ENCODE peak calls at places on chromosomes 6 and 20, in four cellular contexts. I is endodermal cell, S is sigmoid colon, T is neural progenitor cell. B is an unnamed sample.

GRCh38 chr20:5703542-5704215 is 46.5 kb upstream of the SHLD1 start:
- DNase-seq in S (no peak), I (no peak), T (no peak), B (no peak)

GRCh38 chr20:59022754-59023153 is 3.5 kb downstream of the TUBB1 start:
- DNase-seq in S (no peak), I (no peak), T (no peak), B (no peak)

GRCh38 chr20:51345601-51346101 is 196.9 kb downstream of the NFATC2 start:
- DNase-seq in T (no peak), S (peak; percentile 58), I (no peak), B (no peak)

GRCh38 chr6:9494864-9495263 is 920.0 kb downstream of the TFAP2A start:
- DNase-seq in T (no peak), S (no peak), I (no peak), B (no peak)

GRCh38 chr20:38201356-38201755 is 36.3 kb upstream of the TGM2 start:
- DNase-seq in I (peak; percentile 36), T (no peak), S (peak; percentile 57), B (peak; percentile 76)

GRCh38 chr6:122399055-122399347 is 451 bp upstream of the HSF2 start:
- DNase-seq in I (no peak), S (no peak), T (no peak), B (no peak)

GRCh38 chr6:74115674-74116073 is 419.7 kb downstream of the CD109 start:
- DNase-seq in I (peak; percentile 53), S (no peak), T (no peak), B (no peak)

GRCh38 chr20:46253391-46253790 is 54.9 kb downstream of the CDH22 start:
- DNase-seq in I (peak; percentile 83), S (no peak), T (peak; percentile 64), B (no peak)

GRCh38 chr6:145034664-145035063 is 700.7 kb downstream of the EPM2A start:
- DNase-seq in S (no peak), I (no peak), T (no peak), B (no peak)

GRCh38 chr20:44031822-44032582 is 117.3 kb downstream of the TOX2 start:
- DNase-seq in I (peak; percentile 87), T (no peak), S (peak; percentile 36), B (no peak)

GRCh38 chr6:158057213-158057987 is 75.7 kb downstream of the SYNJ2 start:
- DNase-seq in S (peak; percentile 59), I (no peak), T (no peak), B (no peak)

GRCh38 chr20:55880361-55880760 is 125.0 kb downstream of the CBLN4 start:
- DNase-seq in I (no peak), T (no peak), S (no peak), B (no peak)

GRCh38 chr6:141513830-141514229 is 618.9 kb upstream of the GJE1 start:
- DNase-seq in T (no peak), S (no peak), I (no peak), B (no peak)

GRCh38 chr20:17966432-17967312 is 1.9 kb downstream of the SNX5 start:
- DNase-seq in S (no peak), T (no peak), I (no peak), B (no peak)

GRCh38 chr6:1509241-1509640 is 100.5 kb upstream of the FOXC1 start:
- DNase-seq in T (no peak), S (no peak), I (no peak), B (no peak)

GRCh38 chr6:10421508-10422281 is 6.8 kb upstream of the TFAP2A start:
- DNase-seq in T (no peak), I (peak; percentile 64), S (no peak), B (no peak)

GRCh38 chr6:65123516-65123915 is 583.5 kb downstream of the EYS start:
- DNase-seq in I (no peak), T (no peak), S (no peak), B (no peak)

DNA sequence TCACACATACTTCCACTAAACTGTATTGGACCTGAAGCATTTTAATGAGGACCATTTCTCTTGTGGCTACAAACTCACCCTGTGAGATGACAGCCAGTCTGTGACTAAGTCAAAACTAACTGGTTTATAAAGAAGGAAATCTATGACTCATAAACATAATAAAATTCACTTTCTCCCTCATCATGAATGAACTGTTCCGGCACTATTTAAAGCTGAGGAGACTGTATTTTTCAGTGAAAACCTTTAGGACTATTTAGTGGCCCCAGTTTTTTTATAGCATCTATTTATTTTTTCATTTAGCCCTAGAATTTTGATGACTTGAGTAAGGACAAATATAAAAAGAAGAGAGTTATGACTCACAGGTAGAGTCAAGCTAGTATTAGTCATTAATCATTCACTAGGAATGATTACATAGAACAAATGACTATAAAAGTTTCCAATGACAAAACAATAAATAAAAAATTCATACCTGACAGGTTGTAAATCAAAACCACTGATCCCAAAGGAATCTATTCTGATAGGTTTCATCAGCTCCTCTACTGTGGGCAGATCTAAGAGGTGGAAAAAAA is 34.2 kb downstream of the CEP162 start:
- DNase-seq in S (no peak), I (no peak), T (no peak), B (no peak)
- H3K27ac ChIP-seq in S (no peak overlapping the region), I (no peak overlapping the region), T (no peak overlapping the region), B (no peak overlapping the region)

DNA sequence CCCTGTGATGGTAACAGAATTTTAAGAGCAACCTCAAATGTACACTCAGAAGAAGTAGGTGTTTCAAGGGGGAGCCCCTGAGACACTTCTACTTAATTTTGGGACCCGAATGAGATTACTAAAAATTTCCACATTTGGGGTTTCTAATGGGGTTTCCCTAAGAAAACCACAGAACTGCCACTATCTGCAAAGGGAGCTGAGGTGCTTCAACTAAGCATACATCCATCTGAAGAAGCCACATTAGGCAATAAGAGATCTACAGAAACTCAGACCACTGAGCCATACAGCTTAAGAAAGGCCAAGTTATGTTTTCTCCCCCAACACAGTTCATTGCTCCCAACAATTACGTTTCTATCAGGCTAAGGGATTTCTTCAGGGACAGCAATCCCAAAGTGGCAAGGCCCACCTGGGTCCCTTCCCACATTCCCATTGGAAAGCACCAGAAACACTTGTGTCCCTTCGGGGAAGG is 5.2 kb downstream of the BCL2L1 start:
- DNase-seq in T (no peak), S (no peak), I (no peak), B (no peak)
- H3K4me3 ChIP-seq in T (no peak overlapping the region), S (no peak overlapping the region), I (no peak overlapping the region), B (peak overlapping the region; percentile 84)

DNA sequence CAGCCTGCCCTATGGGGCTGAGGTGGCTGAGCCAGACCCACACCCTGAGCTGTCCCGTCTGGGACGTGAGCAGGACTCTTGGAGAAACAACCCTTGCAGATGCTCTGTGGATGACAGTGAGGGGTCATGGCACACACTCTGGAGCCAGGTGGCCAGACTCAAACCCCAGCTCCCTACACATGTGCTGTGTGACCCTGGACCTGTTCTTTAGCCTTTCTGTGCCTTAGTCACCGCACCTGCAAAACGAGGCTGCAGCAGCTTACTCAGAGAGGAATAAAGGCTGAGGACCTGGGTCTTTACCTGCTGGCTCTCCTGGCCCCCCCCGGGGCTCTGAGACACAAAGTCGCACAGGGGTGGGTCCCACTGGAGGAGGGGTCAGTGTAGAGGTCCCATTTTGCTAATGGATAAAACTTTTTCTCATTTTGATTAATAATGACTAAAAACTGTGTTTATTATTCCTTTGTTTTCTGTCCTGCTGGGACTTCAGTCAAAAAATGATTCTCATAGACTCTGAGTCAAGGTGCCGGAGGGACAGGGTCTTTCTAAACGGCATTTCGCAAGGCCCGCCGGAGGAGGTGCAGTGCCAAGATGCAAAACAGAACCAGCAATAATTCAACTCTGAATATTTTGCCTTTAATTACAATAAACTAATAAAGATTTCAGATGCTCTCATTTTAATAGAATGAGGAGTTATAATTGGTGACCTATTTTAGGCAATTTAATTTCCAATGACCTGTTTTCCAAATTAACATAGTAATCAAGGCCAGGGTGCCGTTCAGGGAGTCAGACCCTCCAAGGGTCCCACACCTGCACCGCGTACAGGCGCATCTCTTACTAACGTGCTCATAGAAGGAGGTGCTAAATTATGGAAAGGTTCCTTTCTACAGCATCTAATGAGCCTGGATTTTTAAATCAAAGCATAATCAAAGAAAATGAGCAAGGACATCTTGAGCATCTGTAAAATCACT is 62.4 kb downstream of the YTHDF1 start:
- DNase-seq in I (no peak), T (no peak), S (no peak), B (no peak)
- H3K4me1 ChIP-seq in I (no peaks in the 10 kb centered on the region), T (no peaks in the 10 kb centered on the region), S (no peaks in the 10 kb centered on the region), B (no peaks in the 10 kb centered on the region)

GRCh38 chr6:113971786-113972185 is 838 bp upstream of the HDAC2 start:
- DNase-seq in S (no peak), T (no peak), I (no peak), B (no peak)
- H3K27ac ChIP-seq in S (peak overlapping the region; percentile 98), T (no peak overlapping the region), I (no peak overlapping the region), B (peak overlapping the region; percentile 93)

GRCh38 chr6:32089082-32089828 is 19.9 kb downstream of the TNXB start:
- DNase-seq in I (no peak), T (no peak), S (peak; percentile 57), B (peak; percentile 60)

GRCh38 chr6:32086661-32087573 is 22.2 kb downstream of the TNXB start:
- DNase-seq in T (no peak), I (no peak), S (no peak), B (no peak)

GRCh38 chr6:32088487-32089049 is 20.6 kb downstream of the TNXB start:
- DNase-seq in T (no peak), I (no peak), S (no peak), B (no peak)

GRCh38 chr6:32085759-32086458 is 23.2 kb downstream of the TNXB start:
- DNase-seq in I (no peak), S (no peak), T (no peak), B (no peak)

DNA sequence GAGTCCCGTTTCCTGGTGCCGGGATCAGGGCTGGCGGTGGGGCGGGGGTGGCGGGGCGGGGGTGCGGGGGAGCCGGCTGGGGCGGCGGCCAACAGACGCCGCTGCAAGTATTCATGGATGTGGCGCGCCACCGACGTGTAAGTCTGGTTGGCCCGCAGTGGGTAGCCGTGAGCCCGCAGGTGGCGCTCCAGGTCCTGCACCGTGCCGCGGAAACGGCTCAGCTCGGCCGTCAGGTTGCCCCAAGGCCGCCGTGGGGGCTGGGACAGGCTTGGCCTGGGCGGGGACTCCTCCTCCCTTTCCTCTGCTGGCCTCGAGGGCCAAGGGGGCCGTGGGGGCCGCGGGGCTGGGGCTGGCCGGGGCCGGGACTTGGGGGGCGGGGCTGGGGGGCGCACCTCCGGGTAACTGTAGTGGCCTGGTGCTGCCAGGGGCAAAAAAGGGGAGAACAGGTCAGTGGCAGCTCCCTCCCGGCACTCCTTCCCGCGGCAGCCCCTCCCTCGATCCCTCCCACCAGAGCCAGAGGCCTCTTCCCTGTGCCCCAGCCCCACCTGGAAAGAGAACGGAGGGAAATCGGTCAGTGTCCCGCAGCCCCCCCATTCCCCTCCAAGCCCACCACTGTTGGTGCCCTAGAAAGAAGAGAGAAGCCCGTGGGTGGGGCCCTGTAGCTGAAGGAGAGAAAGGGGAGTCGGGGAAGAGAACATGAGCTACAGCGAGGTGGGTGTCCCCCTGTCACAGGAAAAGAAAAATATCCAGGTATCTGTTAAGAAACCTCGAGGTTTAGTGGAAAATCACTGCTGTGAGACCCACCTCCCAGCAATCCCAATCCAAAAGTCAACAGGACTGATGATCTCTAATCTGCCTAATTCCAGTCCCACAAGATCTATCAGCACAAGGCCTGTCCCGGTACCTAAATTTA is 21.3 kb downstream of the TNXB start:
- DNase-seq in T (peak; percentile 94), I (peak; percentile 96), S (peak; percentile 94), B (peak; percentile 91)
- H3K4me3 ChIP-seq in T (peak overlapping the region; percentile 32), I (no peak overlapping the region), S (no peak overlapping the region), B (no peak overlapping the region)

DNA sequence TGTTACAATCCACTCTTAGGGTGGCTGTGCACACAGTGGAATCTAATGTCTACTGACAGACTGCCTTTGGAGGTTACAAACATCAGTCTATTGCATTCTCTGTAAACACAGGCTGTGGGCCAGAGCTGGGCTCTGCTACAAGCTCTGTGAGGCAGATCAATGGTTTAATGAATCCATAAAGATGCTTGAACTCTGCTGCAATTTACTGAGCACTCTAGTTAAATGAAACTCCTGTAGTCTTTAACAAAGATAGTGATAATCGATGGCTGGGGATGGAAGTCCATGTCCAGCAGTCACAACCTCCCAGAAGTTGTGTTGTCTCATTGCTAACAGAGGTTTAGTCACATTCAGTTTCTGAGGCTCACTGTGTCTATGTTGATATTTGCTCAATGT is 50.5 kb downstream of the SOBP start:
- DNase-seq in T (no peak), S (no peak), I (no peak), B (no peak)
- H3K4me1 ChIP-seq in T (peaks cover 48% of the 10 kb centered on the region), S (peaks cover 12% of the 10 kb centered on the region), I (no peaks in the 10 kb centered on the region), B (peaks cover 6% of the 10 kb centered on the region)

GRCh38 chr20:24421071-24421470 is 48.4 kb upstream of the SYNDIG1 start:
- DNase-seq in I (no peak), S (no peak), T (no peak), B (no peak)
- H3K27ac ChIP-seq in I (no peak overlapping the region), S (no peak overlapping the region), T (no peak overlapping the region), B (no peak overlapping the region)